ENCODE peak calls at places on chromosomes 11 and 22, in eight cellular contexts. J is CD4-positive, alpha-beta memory T cell; D is thyroid gland; G is effector memory CD4-positive, alpha-beta T cell; K is lung; S is A673; Q is A549; E is psoas muscle. Z is an unnamed sample. For H3K4me1, the result is how much of the 10 kb centered on the place peaks cover.

GRCh38 chr11:31921066-31921465 is 109.9 kb upstream of the PAX6 start:
- DNase-seq in G (no peak), D (no peak), K (no peak), J (no peak), S (no peak), Q (no peak), E (no peak), Z (no peak)

GRCh38 chr22:40674274-40674673 is 5.0 kb upstream of the MCHR1 start:
- DNase-seq in Q (no peak), D (no peak), K (no peak), E (no peak), S (no peak), G (no peak), J (no peak), Z (no peak)

GRCh38 chr11:134731562-134731961 is 319.5 kb upstream of the B3GAT1 start:
- DNase-seq in K (no peak), D (no peak), E (no peak), J (no peak), S (no peak), G (no peak), Q (no peak), Z (peak)

GRCh38 chr11:37496196-37496595 is 898.2 kb upstream of the RAG2 start:
- DNase-seq in S (no peak), D (no peak), E (no peak), J (no peak), G (no peak), Q (no peak), K (no peak), Z (no peak)

GRCh38 chr11:83223457-83223856 is 29.9 kb downstream of the ANKRD42 start:
- DNase-seq in J (no peak), G (no peak), K (no peak), S (no peak), E (no peak), D (no peak), Q (no peak), Z (no peak)

GRCh38 chr11:9193316-9193715 is 71.8 kb downstream of the DENND5A start:
- DNase-seq in D (peak), G (no peak), J (no peak), Q (no peak), S (no peak), K (no peak), E (no peak), Z (no peak)

GRCh38 chr11:119567667-119568582 is 145.0 kb upstream of the THY1 start:
- DNase-seq in J (no peak), D (peak), K (no peak), E (no peak), S (peak), Q (peak), G (no peak), Z (no peak)

GRCh38 chr11:119373917-119374631 is 7.4 kb downstream of the USP2 start:
- DNase-seq in K (peak), Q (peak), G (no peak), E (peak), J (peak), D (peak), S (peak), Z (peak)

GRCh38 chr22:44182591-44183588 is 2.2 kb downstream of the PARVG start:
- DNase-seq in G (no peak), D (peak), S (no peak), E (peak), J (peak), K (peak), Q (no peak), Z (no peak)

GRCh38 chr11:58562375-58562800 is 13.3 kb downstream of the LPXN start:
- DNase-seq in Q (no peak), J (peak), S (no peak), G (no peak), D (no peak), E (no peak), K (no peak), Z (no peak)
- H3K27ac ChIP-seq in Q (peak), J (peak), S (no peak), G (peak), D (no peak), E (no peak), K (no peak), Z (no peak)

GRCh38 chr11:126115253-126115540 is 52.5 kb upstream of the CDON start:
- DNase-seq in E (peak), D (peak), Q (no peak), G (no peak), K (peak), S (peak), J (no peak), Z (no peak)
- H3K4me1 ChIP-seq in E (under half), D (half or more), Q (under half), G (under half), K (under half), S (under half), J (under half), Z (under half)

GRCh38 chr11:57566035-57566504 is 1.4 kb downstream of the UBE2L6 start:
- DNase-seq in S (no peak), J (peak), G (peak), E (no peak), D (peak), Q (no peak), K (no peak), Z (no peak)
- H3K27ac ChIP-seq in S (no peak), J (peak), G (peak), E (peak), D (peak), Q (peak), K (peak), Z (no peak)

GRCh38 chr22:39469326-39469680 is 12.5 kb downstream of the MGAT3 start:
- DNase-seq in Q (no peak), S (no peak), J (no peak), K (no peak), D (no peak), E (no peak), G (no peak), Z (no peak)
- H3K4me1 ChIP-seq in Q (under half), S (under half), J (under half), K (under half), D (under half), E (under half), G (under half), Z (under half)

GRCh38 chr11:22392561-22392960 is 54.4 kb downstream of the SLC17A6 start:
- DNase-seq in S (peak), D (no peak), E (no peak), Q (no peak), K (no peak), J (no peak), G (no peak), Z (no peak)
- H3K27ac ChIP-seq in S (no peak), D (no peak), E (no peak), Q (no peak), K (no peak), J (no peak), G (no peak), Z (no peak)

GRCh38 chr11:65558785-65559509 is 788 bp upstream of the LTBP3 start:
- DNase-seq in D (peak), Q (peak), E (peak), S (peak), G (no peak), K (no peak), J (no peak), Z (no peak)

GRCh38 chr11:65560555-65561418 is 2.6 kb upstream of the LTBP3 start:
- DNase-seq in D (no peak), S (peak), Q (peak), K (no peak), E (peak), G (no peak), J (no peak), Z (no peak)

GRCh38 chr11:65558002-65558784 is at the start of gene LTBP3:
- DNase-seq in D (peak), G (no peak), S (peak), Q (peak), E (peak), J (peak), K (peak), Z (no peak)

GRCh38 chr11:65559951-65560537 is 1.9 kb upstream of the LTBP3 start:
- DNase-seq in E (no peak), D (peak), Q (peak), G (no peak), J (no peak), S (peak), K (no peak), Z (no peak)

DNA sequence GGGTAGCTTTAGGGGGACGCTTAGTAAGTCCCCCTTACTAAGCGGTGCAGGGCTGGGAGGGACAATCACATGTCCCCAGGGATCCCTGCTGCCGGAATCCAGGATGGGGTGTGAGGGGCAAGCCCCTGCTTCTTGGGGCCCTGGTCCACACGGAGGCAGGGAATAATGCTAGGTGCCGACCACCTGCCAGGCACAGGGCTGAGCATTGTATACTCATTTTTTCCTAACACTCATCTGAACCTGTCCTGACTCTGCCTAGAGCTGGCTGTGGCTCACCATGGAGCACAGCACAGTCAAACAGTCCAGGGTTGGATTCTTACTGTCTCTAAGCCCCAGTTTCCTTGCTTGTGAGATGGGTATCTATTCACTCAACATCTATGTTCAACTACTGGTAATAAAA is 1.4 kb upstream of the LTBP3 start:
- DNase-seq in D (no peak), E (no peak), J (no peak), G (no peak), Q (no peak), K (no peak), S (no peak), Z (no peak)
- H3K4me1 ChIP-seq in D (under half), E (half or more), J (half or more), G (under half), Q (half or more), K (under half), S (under half), Z (under half)

DNA sequence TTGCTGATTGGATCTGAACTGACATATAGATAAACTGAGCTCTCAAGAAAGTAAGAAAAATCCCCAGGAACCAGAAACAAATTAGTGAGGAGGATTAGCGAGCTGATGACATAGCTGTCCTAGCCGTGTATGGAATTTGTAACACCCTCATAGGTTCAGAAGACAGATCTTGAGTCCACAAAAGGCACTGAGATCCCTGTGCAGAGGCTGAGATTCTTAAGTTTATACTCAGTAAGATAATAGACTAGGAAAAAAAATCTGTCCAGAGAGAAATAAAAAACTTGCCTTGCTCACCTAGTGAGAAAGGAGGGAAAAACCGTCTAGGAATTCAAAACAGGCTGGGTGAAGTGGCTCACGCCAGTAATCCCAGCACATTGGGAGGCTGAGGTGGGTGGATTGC is 4.6 kb downstream of the NUMA1 start:
- DNase-seq in K (no peak), G (no peak), D (no peak), S (no peak), J (no peak), E (no peak), Q (no peak), Z (no peak)
- H3K27ac ChIP-seq in K (no peak), G (no peak), D (no peak), S (peak), J (no peak), E (no peak), Q (no peak), Z (no peak)

GRCh38 chr22:37638351-37639069 is 959 bp upstream of the SH3BP1 start:
- DNase-seq in K (no peak), E (no peak), D (no peak), J (peak), G (no peak), S (no peak), Q (no peak), Z (no peak)

GRCh38 chr22:37639070-37639760 is at the start of gene SH3BP1:
- DNase-seq in Q (no peak), D (peak), S (peak), G (peak), J (peak), K (no peak), E (peak), Z (no peak)

GRCh38 chr22:37635157-37635556 is 4.3 kb upstream of the SH3BP1 start:
- DNase-seq in Q (no peak), E (no peak), G (no peak), K (no peak), D (no peak), J (no peak), S (no peak), Z (no peak)

GRCh38 chr22:37636186-37636948 is 3.1 kb upstream of the SH3BP1 start:
- DNase-seq in J (no peak), Q (no peak), E (no peak), K (no peak), D (no peak), S (peak), G (no peak), Z (no peak)

GRCh38 chr22:37636949-37637273 is 2.6 kb upstream of the SH3BP1 start:
- DNase-seq in E (no peak), K (no peak), S (no peak), D (no peak), J (no peak), G (no peak), Q (no peak), Z (no peak)
- H3K4me1 ChIP-seq in E (under half), K (under half), S (under half), D (under half), J (half or more), G (half or more), Q (under half), Z (under half)

GRCh38 chr11:94876645-94877445 is 96.5 kb downstream of the CWC15 start:
- DNase-seq in S (peak), J (no peak), E (peak), D (peak), Q (peak), G (no peak), K (peak), Z (no peak)
- H3K27ac ChIP-seq in S (peak), J (no peak), E (peak), D (peak), Q (peak), G (no peak), K (peak), Z (no peak)